ENCODE peak calls at places on chromosomes 12 and 14, in seven cellular contexts. One of them, this sample, is unnamed. For H3K27me3 and H3K4me1, the result is how much of the 10 kb centered on the place peaks cover.

GRCh38 chr14:91398707-91399106 is 18.9 kb downstream of the CCDC88C start:
- ATAC-seq in heart right ventricle: no peak
- ATAC-seq in HCT116: no peak
- ATAC-seq in right cardiac atrium: no peak
- ATAC-seq in CD4-positive, CD25-positive, alpha-beta regulatory T cell: no peak
- ATAC-seq in upper lobe of left lung: no peak
- ATAC-seq in left lung: peak
- ATAC-seq in this sample: no peak

GRCh38 chr12:50618864-50619609 is 114.3 kb downstream of the DIP2B start:
- ATAC-seq in HCT116: peak
- ATAC-seq in upper lobe of left lung: no peak
- ATAC-seq in right cardiac atrium: no peak
- ATAC-seq in CD4-positive, CD25-positive, alpha-beta regulatory T cell: no peak
- ATAC-seq in heart right ventricle: no peak
- ATAC-seq in left lung: peak
- ATAC-seq in this sample: peak

GRCh38 chr14:74917646-74918081 is 5.4 kb downstream of the RPS6KL1 start:
- ATAC-seq in heart right ventricle: peak
- ATAC-seq in left lung: peak
- ATAC-seq in right cardiac atrium: peak
- ATAC-seq in HCT116: no peak
- ATAC-seq in CD4-positive, CD25-positive, alpha-beta regulatory T cell: no peak
- ATAC-seq in upper lobe of left lung: no peak
- ATAC-seq in this sample: peak

GRCh38 chr12:103688659-103689058 is 101.6 kb downstream of the STAB2 start:
- ATAC-seq in right cardiac atrium: no peak
- ATAC-seq in CD4-positive, CD25-positive, alpha-beta regulatory T cell: no peak
- ATAC-seq in left lung: peak
- ATAC-seq in heart right ventricle: no peak
- ATAC-seq in HCT116: no peak
- ATAC-seq in upper lobe of left lung: no peak
- ATAC-seq in this sample: no peak

GRCh38 chr12:15322164-15323054 is at the start of gene PTPRO:
- ATAC-seq in right cardiac atrium: peak
- ATAC-seq in left lung: peak
- ATAC-seq in upper lobe of left lung: peak
- ATAC-seq in HCT116: no peak
- ATAC-seq in heart right ventricle: no peak
- ATAC-seq in CD4-positive, CD25-positive, alpha-beta regulatory T cell: no peak
- ATAC-seq in this sample: no peak

GRCh38 chr12:108567388-108567787 is 5.0 kb downstream of the ISCU start:
- ATAC-seq in CD4-positive, CD25-positive, alpha-beta regulatory T cell: no peak
- ATAC-seq in upper lobe of left lung: peak
- ATAC-seq in HCT116: no peak
- ATAC-seq in left lung: peak
- ATAC-seq in heart right ventricle: no peak
- ATAC-seq in right cardiac atrium: no peak
- ATAC-seq in this sample: no peak

GRCh38 chr12:75766263-75767160 is 255.1 kb upstream of the KRR1 start:
- ATAC-seq in right cardiac atrium: no peak
- ATAC-seq in upper lobe of left lung: no peak
- ATAC-seq in heart right ventricle: no peak
- ATAC-seq in HCT116: peak
- ATAC-seq in CD4-positive, CD25-positive, alpha-beta regulatory T cell: no peak
- ATAC-seq in left lung: no peak
- ATAC-seq in this sample: no peak

GRCh38 chr12:93954160-93955112 is 193.9 kb upstream of the PLXNC1 start:
- ATAC-seq in left lung: no peak
- ATAC-seq in CD4-positive, CD25-positive, alpha-beta regulatory T cell: no peak
- ATAC-seq in heart right ventricle: peak
- ATAC-seq in right cardiac atrium: peak
- ATAC-seq in HCT116: no peak
- ATAC-seq in upper lobe of left lung: peak
- ATAC-seq in this sample: peak

GRCh38 chr12:31431721-31432120 is 105.8 kb upstream of the SINHCAF start:
- ATAC-seq in left lung: no peak
- ATAC-seq in HCT116: no peak
- ATAC-seq in CD4-positive, CD25-positive, alpha-beta regulatory T cell: no peak
- ATAC-seq in heart right ventricle: peak
- ATAC-seq in right cardiac atrium: no peak
- ATAC-seq in upper lobe of left lung: no peak
- ATAC-seq in this sample: no peak

DNA sequence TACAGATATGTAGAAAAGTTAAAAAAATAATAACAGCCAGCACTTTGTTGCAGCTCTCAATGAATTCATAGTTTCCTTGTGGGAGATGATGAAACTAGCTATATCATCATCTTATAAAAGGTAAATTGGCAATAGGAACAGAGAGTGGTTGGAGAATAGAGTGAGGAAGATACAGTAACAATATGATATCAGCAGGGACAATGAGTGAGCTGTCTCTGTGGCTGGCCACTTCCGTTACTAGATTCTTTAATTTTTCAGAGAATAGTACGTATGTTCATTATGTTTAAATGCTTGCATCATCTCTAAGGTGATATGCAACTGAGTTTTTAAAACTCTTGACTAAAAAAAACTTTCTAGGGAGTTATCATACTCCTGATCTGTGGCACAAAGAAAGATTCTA is 1006.2 kb upstream of the FLRT2 start:
- ATAC-seq in HCT116: no peak
- ATAC-seq in right cardiac atrium: no peak
- ATAC-seq in left lung: no peak
- ATAC-seq in heart right ventricle: no peak
- ATAC-seq in CD4-positive, CD25-positive, alpha-beta regulatory T cell: no peak
- ATAC-seq in upper lobe of left lung: no peak
- ATAC-seq in this sample: no peak
- H3K27me3 ChIP-seq in HCT116: under half
- H3K27me3 ChIP-seq in right cardiac atrium: under half
- H3K27me3 ChIP-seq in left lung: under half
- H3K27me3 ChIP-seq in heart right ventricle: under half
- H3K27me3 ChIP-seq in CD4-positive, CD25-positive, alpha-beta regulatory T cell: under half
- H3K27me3 ChIP-seq in upper lobe of left lung: under half
- H3K27me3 ChIP-seq in this sample: under half

DNA sequence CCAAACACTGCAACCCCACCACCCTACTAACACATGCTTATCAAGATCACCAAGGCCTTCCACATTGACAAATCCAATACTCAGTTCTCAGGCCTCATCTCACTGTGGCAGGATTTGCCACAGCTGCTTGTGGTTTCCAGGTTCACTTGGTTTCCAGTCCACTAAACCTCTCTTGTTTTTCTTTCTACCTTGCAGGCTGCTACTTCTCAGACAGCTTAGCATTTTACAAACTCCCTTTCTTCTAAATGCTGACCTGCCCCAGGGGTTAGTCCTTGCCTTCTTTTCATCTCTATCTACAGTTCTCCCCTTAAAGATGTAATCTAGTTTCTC is 84.1 kb downstream of the BCAT1 start:
- ATAC-seq in right cardiac atrium: no peak
- ATAC-seq in HCT116: no peak
- ATAC-seq in heart right ventricle: no peak
- ATAC-seq in CD4-positive, CD25-positive, alpha-beta regulatory T cell: no peak
- ATAC-seq in left lung: no peak
- ATAC-seq in upper lobe of left lung: no peak
- ATAC-seq in this sample: no peak
- H3K4me1 ChIP-seq in right cardiac atrium: under half
- H3K4me1 ChIP-seq in HCT116: under half
- H3K4me1 ChIP-seq in heart right ventricle: under half
- H3K4me1 ChIP-seq in CD4-positive, CD25-positive, alpha-beta regulatory T cell: under half
- H3K4me1 ChIP-seq in left lung: under half
- H3K4me1 ChIP-seq in upper lobe of left lung: under half
- H3K4me1 ChIP-seq in this sample: under half

GRCh38 chr12:6923851-6924250 is 3.9 kb upstream of the ATN1 start:
- ATAC-seq in right cardiac atrium: no peak
- ATAC-seq in heart right ventricle: no peak
- ATAC-seq in upper lobe of left lung: no peak
- ATAC-seq in left lung: no peak
- ATAC-seq in HCT116: no peak
- ATAC-seq in CD4-positive, CD25-positive, alpha-beta regulatory T cell: no peak
- ATAC-seq in this sample: no peak

GRCh38 chr12:6919588-6919987 is 5.2 kb downstream of the ENO2 start:
- ATAC-seq in heart right ventricle: no peak
- ATAC-seq in CD4-positive, CD25-positive, alpha-beta regulatory T cell: no peak
- ATAC-seq in upper lobe of left lung: no peak
- ATAC-seq in left lung: no peak
- ATAC-seq in HCT116: no peak
- ATAC-seq in right cardiac atrium: no peak
- ATAC-seq in this sample: no peak

GRCh38 chr12:6923003-6923732 is 4.6 kb upstream of the ATN1 start:
- ATAC-seq in CD4-positive, CD25-positive, alpha-beta regulatory T cell: no peak
- ATAC-seq in heart right ventricle: no peak
- ATAC-seq in right cardiac atrium: no peak
- ATAC-seq in left lung: no peak
- ATAC-seq in HCT116: no peak
- ATAC-seq in upper lobe of left lung: no peak
- ATAC-seq in this sample: no peak

GRCh38 chr12:6921539-6921938 is 6.2 kb upstream of the ATN1 start:
- ATAC-seq in HCT116: no peak
- ATAC-seq in CD4-positive, CD25-positive, alpha-beta regulatory T cell: no peak
- ATAC-seq in right cardiac atrium: no peak
- ATAC-seq in heart right ventricle: no peak
- ATAC-seq in left lung: no peak
- ATAC-seq in upper lobe of left lung: no peak
- ATAC-seq in this sample: no peak

GRCh38 chr12:6921996-6922935 is 5.5 kb upstream of the ATN1 start:
- ATAC-seq in right cardiac atrium: no peak
- ATAC-seq in heart right ventricle: no peak
- ATAC-seq in upper lobe of left lung: no peak
- ATAC-seq in HCT116: no peak
- ATAC-seq in left lung: no peak
- ATAC-seq in CD4-positive, CD25-positive, alpha-beta regulatory T cell: no peak
- ATAC-seq in this sample: no peak
- H3K4me3 ChIP-seq in right cardiac atrium: no peak
- H3K4me3 ChIP-seq in heart right ventricle: no peak
- H3K4me3 ChIP-seq in upper lobe of left lung: no peak
- H3K4me3 ChIP-seq in HCT116: no peak
- H3K4me3 ChIP-seq in left lung: no peak
- H3K4me3 ChIP-seq in CD4-positive, CD25-positive, alpha-beta regulatory T cell: no peak
- H3K4me3 ChIP-seq in this sample: no peak

GRCh38 chr14:60508363-60508706 is 611 bp upstream of the SIX6 start:
- ATAC-seq in upper lobe of left lung: no peak
- ATAC-seq in right cardiac atrium: no peak
- ATAC-seq in heart right ventricle: no peak
- ATAC-seq in HCT116: no peak
- ATAC-seq in CD4-positive, CD25-positive, alpha-beta regulatory T cell: no peak
- ATAC-seq in left lung: no peak
- ATAC-seq in this sample: no peak
- H3K27me3 ChIP-seq in upper lobe of left lung: under half
- H3K27me3 ChIP-seq in right cardiac atrium: under half
- H3K27me3 ChIP-seq in heart right ventricle: half or more
- H3K27me3 ChIP-seq in HCT116: under half
- H3K27me3 ChIP-seq in CD4-positive, CD25-positive, alpha-beta regulatory T cell: half or more
- H3K27me3 ChIP-seq in left lung: half or more
- H3K27me3 ChIP-seq in this sample: half or more

DNA sequence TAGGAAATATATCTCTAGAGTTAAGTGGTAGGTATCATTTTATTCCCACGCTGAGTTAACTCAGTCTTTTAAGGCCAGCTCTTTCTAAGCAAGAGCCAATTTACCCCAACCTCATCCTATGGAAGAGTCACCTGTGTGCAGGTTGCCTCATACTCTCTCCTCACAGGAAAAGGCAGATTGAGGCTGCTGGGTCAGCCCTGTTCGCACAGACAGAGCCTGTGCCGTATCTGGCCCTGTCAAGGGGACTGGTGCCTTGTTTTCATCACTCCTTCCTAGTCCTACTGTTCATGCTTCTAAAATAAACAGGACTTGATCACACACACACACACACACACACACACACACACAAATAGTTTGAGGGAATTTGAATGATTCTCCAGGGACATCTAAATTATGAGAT is 285.0 kb downstream of the SLC6A15 start:
- ATAC-seq in heart right ventricle: no peak
- ATAC-seq in right cardiac atrium: no peak
- ATAC-seq in CD4-positive, CD25-positive, alpha-beta regulatory T cell: no peak
- ATAC-seq in left lung: no peak
- ATAC-seq in upper lobe of left lung: no peak
- ATAC-seq in HCT116: no peak
- ATAC-seq in this sample: no peak
- H3K4me1 ChIP-seq in heart right ventricle: under half
- H3K4me1 ChIP-seq in right cardiac atrium: under half
- H3K4me1 ChIP-seq in CD4-positive, CD25-positive, alpha-beta regulatory T cell: under half
- H3K4me1 ChIP-seq in left lung: under half
- H3K4me1 ChIP-seq in upper lobe of left lung: under half
- H3K4me1 ChIP-seq in HCT116: under half
- H3K4me1 ChIP-seq in this sample: under half